ENCODE peak calls at places on chromosome 17, in six cellular contexts. X, J, Z, H, Y and M are unnamed samples.

GRCh38 chr17:72121164-72122001 is 563 bp downstream of the SOX9 start:
- DNase-seq in X (no peak), Z (no peak), J (peak), H (peak), Y (peak), M (no peak)

GRCh38 chr17:61400786-61401279 is 1.2 kb downstream of the TBX2 start:
- DNase-seq in Y (no peak), X (no peak), Z (no peak), H (peak), J (no peak), M (peak)

GRCh38 chr17:36723459-36723858 is 122.1 kb downstream of the MRM1 start:
- DNase-seq in Y (no peak), H (no peak), J (no peak), X (no peak), Z (no peak), M (no peak)

GRCh38 chr17:71032746-71033273 is 863.5 kb downstream of the KCNJ2 start:
- DNase-seq in X (no peak), Z (no peak), J (no peak), H (no peak), Y (no peak), M (no peak)

GRCh38 chr17:79045830-79046500 is 22.0 kb downstream of the C1QTNF1 start:
- DNase-seq in Z (peak), X (peak), Y (peak), J (peak), H (peak), M (peak)

GRCh38 chr17:46009681-46010596 is 10.9 kb downstream of the STH start:
- DNase-seq in J (no peak), H (peak), Z (no peak), Y (no peak), X (no peak), M (no peak)

GRCh38 chr17:66098040-66098439 is 93.9 kb downstream of the CEP112 start:
- DNase-seq in H (peak), Z (no peak), J (no peak), Y (no peak), X (no peak), M (no peak)

GRCh38 chr17:46935658-46936266 is 12.8 kb downstream of the GOSR2 start:
- DNase-seq in Y (no peak), Z (no peak), X (no peak), J (no peak), H (peak), M (no peak)

GRCh38 chr17:49998836-49999511 is 4.0 kb upstream of the DLX3 start:
- DNase-seq in J (no peak), Y (no peak), X (no peak), Z (no peak), H (no peak), M (no peak)

GRCh38 chr17:7881655-7882054 is 6.9 kb upstream of the CHD3 start:
- DNase-seq in J (no peak), X (no peak), Y (no peak), Z (no peak), H (no peak), M (no peak)

GRCh38 chr17:7029096-7029495 is 6.2 kb downstream of the BCL6B start:
- DNase-seq in Z (no peak), J (no peak), X (no peak), H (no peak), Y (no peak), M (no peak)

GRCh38 chr17:73950515-73950914 is 253.0 kb upstream of the RPL38 start:
- DNase-seq in Z (no peak), H (no peak), J (no peak), Y (no peak), X (no peak), M (no peak)

GRCh38 chr17:8125947-8126305 is 2.0 kb upstream of the HES7 start:
- DNase-seq in H (peak), J (no peak), Z (no peak), Y (no peak), X (no peak), M (peak)

GRCh38 chr17:77372444-77373297 is 231.9 kb downstream of the SEC14L1 start:
- DNase-seq in J (peak), Y (peak), Z (peak), H (peak), X (peak), M (peak)

GRCh38 chr17:75894049-75894742 is 2.6 kb downstream of the TRIM65 start:
- DNase-seq in Y (no peak), Z (no peak), H (no peak), J (no peak), X (no peak), M (no peak)

GRCh38 chr17:38825762-38826247 is 684 bp upstream of the CWC25 start:
- DNase-seq in H (no peak), Z (no peak), J (no peak), Y (no peak), X (no peak), M (no peak)

GRCh38 chr17:76018340-76018680 is 8.8 kb downstream of the EVPL start:
- DNase-seq in Z (no peak), X (no peak), Y (no peak), J (no peak), H (no peak), M (no peak)

GRCh38 chr17:8125196-8125946 is 1.5 kb upstream of the HES7 start:
- DNase-seq in Y (peak), J (peak), Z (peak), H (peak), X (peak), M (peak)

GRCh38 chr17:10126554-10127493 is 71.6 kb downstream of the GAS7 start:
- DNase-seq in Z (no peak), H (peak), Y (no peak), J (no peak), X (no peak), M (no peak)

GRCh38 chr17:83067718-83068261 is 11.6 kb upstream of the METRNL start:
- DNase-seq in Z (no peak), Y (no peak), X (no peak), J (no peak), H (no peak), M (no peak)
- TF ChIP-seq CTCF in Z (no peak), Y (no peak), X (no peak), J (no peak), H (no peak), M (no peak)

GRCh38 chr17:29364691-29365090 is 25.5 kb upstream of the TAOK1 start:
- DNase-seq in Y (no peak), H (no peak), J (no peak), Z (no peak), X (no peak), M (no peak)

GRCh38 chr17:29368161-29368560 is 22.0 kb upstream of the TAOK1 start:
- DNase-seq in H (no peak), Y (no peak), Z (no peak), X (no peak), J (no peak), M (no peak)

GRCh38 chr17:29368926-29369325 is 21.2 kb upstream of the TAOK1 start:
- DNase-seq in J (peak), H (no peak), Y (no peak), X (no peak), Z (no peak), M (no peak)

GRCh38 chr17:29369831-29370735 is 20.1 kb upstream of the TAOK1 start:
- DNase-seq in J (peak), Y (peak), X (peak), Z (peak), H (peak), M (peak)
- TF ChIP-seq CTCF in J (peak), Y (peak), X (peak), Z (peak), H (peak), M (peak)

GRCh38 chr17:4811471-4811870 is 4.5 kb downstream of the PLD2 start:
- DNase-seq in J (no peak), Y (no peak), Z (no peak), X (no peak), H (no peak), M (no peak)

GRCh38 chr17:4812690-4813089 is 5.7 kb downstream of the PLD2 start:
- DNase-seq in Y (no peak), H (no peak), Z (no peak), J (no peak), X (no peak), M (no peak)

GRCh38 chr17:4816826-4817225 is 9.9 kb downstream of the PLD2 start:
- DNase-seq in Z (no peak), H (no peak), X (no peak), J (no peak), Y (no peak), M (no peak)

GRCh38 chr17:4818276-4818675 is 11.3 kb downstream of the PLD2 start:
- DNase-seq in J (no peak), H (no peak), Z (no peak), Y (no peak), X (no peak), M (no peak)

GRCh38 chr17:4815043-4815675 is 8.2 kb downstream of the PLD2 start:
- DNase-seq in J (no peak), Z (no peak), X (no peak), Y (no peak), H (no peak), M (no peak)
- TF ChIP-seq CTCF in J (no peak), Z (no peak), X (no peak), Y (no peak), H (peak), M (peak)

GRCh38 chr17:44084131-44084538 is 13.6 kb downstream of the G6PC3 start:
- DNase-seq in H (no peak), Y (peak), Z (no peak), J (no peak), X (peak), M (no peak)
- TF ChIP-seq CTCF in H (peak), Y (peak), Z (no peak), J (no peak), X (no peak), M (no peak)

DNA sequence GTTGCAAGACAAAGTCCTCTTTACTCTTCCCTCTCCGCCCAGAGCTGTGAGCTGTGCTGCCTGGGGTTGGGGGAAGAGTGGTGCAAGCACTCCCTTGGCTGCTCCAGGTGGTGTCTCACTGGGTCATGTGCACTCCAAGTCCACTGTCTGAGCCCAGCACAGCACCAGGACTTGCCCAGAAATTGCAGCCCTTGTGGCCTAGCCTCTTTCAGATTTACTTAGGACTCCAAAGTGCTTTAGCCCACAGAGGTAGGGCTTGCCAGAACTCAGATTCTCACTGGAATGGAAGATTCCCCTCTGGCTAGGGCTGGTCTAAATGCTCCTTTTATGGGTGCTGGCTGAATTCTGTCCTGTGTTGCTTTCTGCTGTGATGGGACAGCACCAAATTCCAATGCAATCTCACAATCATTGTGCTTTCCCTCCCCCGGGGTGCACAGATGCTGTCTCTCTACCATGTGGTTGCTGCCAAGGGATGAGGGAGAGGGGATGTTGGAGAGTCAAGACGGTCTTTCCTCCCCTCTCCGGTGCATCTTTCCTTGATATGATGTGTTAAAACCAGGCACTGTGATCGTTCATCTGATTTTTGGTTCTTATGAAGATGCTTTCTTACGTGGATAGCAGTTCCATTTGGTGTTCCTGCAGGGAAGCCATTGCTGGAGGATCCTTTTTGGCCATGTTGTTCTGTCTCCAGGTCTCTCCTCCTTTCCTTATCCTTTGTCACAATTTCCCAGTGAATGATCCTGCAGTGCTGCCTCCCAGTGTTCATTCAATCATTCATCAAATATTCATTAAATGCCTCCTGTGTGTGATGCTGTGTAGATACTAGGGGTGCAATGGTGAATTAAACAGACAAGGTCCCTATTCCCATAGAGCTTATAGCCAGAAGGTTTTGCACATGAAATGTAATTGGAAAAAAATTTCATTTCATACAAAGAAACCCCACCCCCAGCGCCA is 216.3 kb downstream of the SPECC1 start:
- DNase-seq in Z (no peak), H (no peak), X (no peak), J (no peak), Y (no peak), M (no peak)
- TF ChIP-seq CTCF in Z (no peak), H (no peak), X (no peak), J (no peak), Y (no peak), M (no peak)

GRCh38 chr17:33459078-33459940 is 166.2 kb upstream of the ASIC2 start:
- DNase-seq in Z (no peak), X (no peak), H (no peak), J (no peak), Y (no peak), M (no peak)
- TF ChIP-seq CTCF in Z (no peak), X (no peak), H (no peak), J (no peak), Y (no peak), M (no peak)

GRCh38 chr17:81931189-81931556 is 3.6 kb upstream of the MAFG start:
- DNase-seq in Y (no peak), Z (no peak), X (no peak), J (no peak), H (no peak), M (no peak)
- TF ChIP-seq CTCF in Y (no peak), Z (no peak), X (no peak), J (no peak), H (no peak), M (no peak)